ENCODE peak calls at places on chromosomes 16 and 17, in four cellular contexts. One of them, this sample, is unnamed.

GRCh38 chr17:81254955-81255717 is 16.0 kb downstream of the NDUFAF8 start:
- DNase-seq in cardiac muscle cell: peak; percentile 83
- DNase-seq in neuronal stem cell: no peak
- DNase-seq in substantia nigra: no peak
- DNase-seq in this sample: peak; percentile 25

GRCh38 chr16:87006789-87007745 is 310.1 kb downstream of the C16orf95 start:
- DNase-seq in substantia nigra: no peak
- DNase-seq in neuronal stem cell: no peak
- DNase-seq in cardiac muscle cell: no peak
- DNase-seq in this sample: no peak

GRCh38 chr17:75405365-75406221 is at the start of gene GRB2:
- DNase-seq in substantia nigra: peak; percentile 94
- DNase-seq in cardiac muscle cell: peak; percentile 97
- DNase-seq in neuronal stem cell: peak; percentile 96
- DNase-seq in this sample: peak; percentile 98

GRCh38 chr17:77779711-77780539 is 178.6 kb upstream of the TNRC6C start:
- DNase-seq in neuronal stem cell: no peak
- DNase-seq in substantia nigra: no peak
- DNase-seq in cardiac muscle cell: peak; percentile 38
- DNase-seq in this sample: no peak

GRCh38 chr16:10388987-10389386 is 3.1 kb downstream of the ATF7IP2 start:
- DNase-seq in substantia nigra: no peak
- DNase-seq in neuronal stem cell: no peak
- DNase-seq in cardiac muscle cell: no peak
- DNase-seq in this sample: no peak

GRCh38 chr17:33520404-33521032 is 227.4 kb upstream of the ASIC2 start:
- DNase-seq in neuronal stem cell: peak; percentile 71
- DNase-seq in cardiac muscle cell: peak; percentile 30
- DNase-seq in substantia nigra: no peak
- DNase-seq in this sample: no peak

GRCh38 chr17:19979917-19980770 is 2.5 kb upstream of the AKAP10 start:
- DNase-seq in cardiac muscle cell: peak; percentile 43
- DNase-seq in substantia nigra: peak; percentile 23
- DNase-seq in neuronal stem cell: no peak
- DNase-seq in this sample: no peak

GRCh38 chr17:80414508-80414802 is 512 bp upstream of the ENDOV start:
- DNase-seq in cardiac muscle cell: no peak
- DNase-seq in substantia nigra: no peak
- DNase-seq in neuronal stem cell: no peak
- DNase-seq in this sample: no peak

GRCh38 chr17:14149751-14150150 is 80.4 kb downstream of the COX10 start:
- DNase-seq in cardiac muscle cell: no peak
- DNase-seq in substantia nigra: no peak
- DNase-seq in neuronal stem cell: no peak
- DNase-seq in this sample: no peak

GRCh38 chr16:69513180-69513966 is 52.4 kb upstream of the NFAT5 start:
- DNase-seq in cardiac muscle cell: no peak
- DNase-seq in substantia nigra: no peak
- DNase-seq in neuronal stem cell: no peak
- DNase-seq in this sample: no peak

GRCh38 chr17:65660947-65661346 is 99.5 kb upstream of the AXIN2 start:
- DNase-seq in substantia nigra: no peak
- DNase-seq in cardiac muscle cell: peak; percentile 62
- DNase-seq in neuronal stem cell: no peak
- DNase-seq in this sample: no peak

GRCh38 chr17:29711588-29712385 is 89.1 kb upstream of the CORO6 start:
- DNase-seq in cardiac muscle cell: no peak
- DNase-seq in substantia nigra: no peak
- DNase-seq in neuronal stem cell: no peak
- DNase-seq in this sample: no peak

GRCh38 chr17:3828151-3828851 is 17.7 kb downstream of the NCBP3 start:
- DNase-seq in substantia nigra: no peak
- DNase-seq in neuronal stem cell: no peak
- DNase-seq in cardiac muscle cell: no peak
- DNase-seq in this sample: no peak

GRCh38 chr16:1296688-1297412 is 12.6 kb upstream of the UBE2I start:
- DNase-seq in substantia nigra: no peak
- DNase-seq in neuronal stem cell: no peak
- DNase-seq in cardiac muscle cell: no peak
- DNase-seq in this sample: no peak

GRCh38 chr16:47026492-47026891 is 53.0 kb upstream of the DNAJA2 start:
- DNase-seq in substantia nigra: no peak
- DNase-seq in neuronal stem cell: no peak
- DNase-seq in cardiac muscle cell: no peak
- DNase-seq in this sample: no peak

GRCh38 chr16:54846761-54847160 is 83.9 kb upstream of the IRX5 start:
- DNase-seq in neuronal stem cell: no peak
- DNase-seq in cardiac muscle cell: no peak
- DNase-seq in substantia nigra: no peak
- DNase-seq in this sample: no peak

GRCh38 chr16:81779540-81780320 is 639 bp downstream of the PLCG2 start:
- DNase-seq in neuronal stem cell: no peak
- DNase-seq in substantia nigra: no peak
- DNase-seq in cardiac muscle cell: no peak
- DNase-seq in this sample: no peak

GRCh38 chr16:88349153-88349902 is 33.4 kb upstream of the ZNF469 start:
- DNase-seq in substantia nigra: no peak
- DNase-seq in neuronal stem cell: no peak
- DNase-seq in cardiac muscle cell: no peak
- DNase-seq in this sample: no peak

GRCh38 chr17:19354123-19354522 is 8.4 kb downstream of the B9D1 start:
- DNase-seq in cardiac muscle cell: peak; percentile 83
- DNase-seq in substantia nigra: no peak
- DNase-seq in neuronal stem cell: no peak
- DNase-seq in this sample: no peak

GRCh38 chr17:42253173-42253545 is 23.0 kb downstream of the STAT5B start:
- DNase-seq in neuronal stem cell: no peak
- DNase-seq in substantia nigra: no peak
- DNase-seq in cardiac muscle cell: no peak
- DNase-seq in this sample: no peak

GRCh38 chr16:55809386-55809785 is 23.5 kb downstream of the CES1 start:
- DNase-seq in cardiac muscle cell: no peak
- DNase-seq in neuronal stem cell: no peak
- DNase-seq in substantia nigra: no peak
- DNase-seq in this sample: no peak

GRCh38 chr17:47220531-47220999 is 11.4 kb downstream of the MYL4 start:
- DNase-seq in neuronal stem cell: no peak
- DNase-seq in cardiac muscle cell: no peak
- DNase-seq in substantia nigra: no peak
- DNase-seq in this sample: no peak

GRCh38 chr16:10332301-10332700 is 53.6 kb upstream of the ATF7IP2 start:
- DNase-seq in substantia nigra: no peak
- DNase-seq in cardiac muscle cell: no peak
- DNase-seq in neuronal stem cell: no peak
- DNase-seq in this sample: no peak

GRCh38 chr16:71923941-71924690 is 28.8 kb downstream of the IST1 start:
- DNase-seq in neuronal stem cell: no peak
- DNase-seq in cardiac muscle cell: peak; percentile 73
- DNase-seq in substantia nigra: no peak
- DNase-seq in this sample: no peak

GRCh38 chr17:19339341-19339815 is 23.1 kb downstream of the B9D1 start:
- DNase-seq in cardiac muscle cell: no peak
- DNase-seq in substantia nigra: no peak
- DNase-seq in neuronal stem cell: no peak
- DNase-seq in this sample: no peak

GRCh38 chr17:41835214-41835799 is 725 bp downstream of the NT5C3B start:
- DNase-seq in neuronal stem cell: no peak
- DNase-seq in substantia nigra: no peak
- DNase-seq in cardiac muscle cell: no peak
- DNase-seq in this sample: no peak

GRCh38 chr17:75447951-75448856 is 8.2 kb upstream of the TMEM94 start:
- DNase-seq in substantia nigra: no peak
- DNase-seq in cardiac muscle cell: no peak
- DNase-seq in neuronal stem cell: no peak
- DNase-seq in this sample: no peak

GRCh38 chr17:81003711-81004335 is 12.2 kb downstream of the CHMP6 start:
- DNase-seq in neuronal stem cell: no peak
- DNase-seq in substantia nigra: no peak
- DNase-seq in cardiac muscle cell: no peak
- DNase-seq in this sample: no peak

GRCh38 chr16:49821156-49821555 is 34.8 kb downstream of the ZNF423 start:
- DNase-seq in cardiac muscle cell: no peak
- DNase-seq in substantia nigra: no peak
- DNase-seq in neuronal stem cell: no peak
- DNase-seq in this sample: no peak

GRCh38 chr17:75512946-75513666 is 2.2 kb downstream of the CASKIN2 start:
- DNase-seq in substantia nigra: no peak
- DNase-seq in cardiac muscle cell: no peak
- DNase-seq in neuronal stem cell: no peak
- DNase-seq in this sample: no peak

GRCh38 chr17:7479139-7479388 is 367 bp downstream of the ZBTB4 start:
- DNase-seq in substantia nigra: no peak
- DNase-seq in neuronal stem cell: no peak
- DNase-seq in cardiac muscle cell: no peak
- DNase-seq in this sample: no peak

GRCh38 chr17:7479389-7480192 is at the start of gene ZBTB4:
- DNase-seq in cardiac muscle cell: peak; percentile 49
- DNase-seq in substantia nigra: no peak
- DNase-seq in neuronal stem cell: peak; percentile 44
- DNase-seq in this sample: peak; percentile 40

GRCh38 chr17:7476951-7477350 is 2.5 kb downstream of the ZBTB4 start:
- DNase-seq in cardiac muscle cell: no peak
- DNase-seq in neuronal stem cell: no peak
- DNase-seq in substantia nigra: no peak
- DNase-seq in this sample: no peak

GRCh38 chr17:7477392-7478275 is 1.8 kb downstream of the ZBTB4 start:
- DNase-seq in cardiac muscle cell: peak; percentile 70
- DNase-seq in neuronal stem cell: no peak
- DNase-seq in substantia nigra: no peak
- DNase-seq in this sample: no peak

GRCh38 chr17:7478276-7479138 is 924 bp downstream of the ZBTB4 start:
- DNase-seq in cardiac muscle cell: peak; percentile 43
- DNase-seq in neuronal stem cell: peak; percentile 37
- DNase-seq in substantia nigra: no peak
- DNase-seq in this sample: peak; percentile 56
- H3K27ac ChIP-seq in cardiac muscle cell: peak overlapping the region; percentile 95
- H3K27ac ChIP-seq in neuronal stem cell: peak overlapping the region; percentile 65
- H3K27ac ChIP-seq in substantia nigra: peak overlapping the region; percentile 98
- H3K27ac ChIP-seq in this sample: peak overlapping the region; percentile 98

DNA sequence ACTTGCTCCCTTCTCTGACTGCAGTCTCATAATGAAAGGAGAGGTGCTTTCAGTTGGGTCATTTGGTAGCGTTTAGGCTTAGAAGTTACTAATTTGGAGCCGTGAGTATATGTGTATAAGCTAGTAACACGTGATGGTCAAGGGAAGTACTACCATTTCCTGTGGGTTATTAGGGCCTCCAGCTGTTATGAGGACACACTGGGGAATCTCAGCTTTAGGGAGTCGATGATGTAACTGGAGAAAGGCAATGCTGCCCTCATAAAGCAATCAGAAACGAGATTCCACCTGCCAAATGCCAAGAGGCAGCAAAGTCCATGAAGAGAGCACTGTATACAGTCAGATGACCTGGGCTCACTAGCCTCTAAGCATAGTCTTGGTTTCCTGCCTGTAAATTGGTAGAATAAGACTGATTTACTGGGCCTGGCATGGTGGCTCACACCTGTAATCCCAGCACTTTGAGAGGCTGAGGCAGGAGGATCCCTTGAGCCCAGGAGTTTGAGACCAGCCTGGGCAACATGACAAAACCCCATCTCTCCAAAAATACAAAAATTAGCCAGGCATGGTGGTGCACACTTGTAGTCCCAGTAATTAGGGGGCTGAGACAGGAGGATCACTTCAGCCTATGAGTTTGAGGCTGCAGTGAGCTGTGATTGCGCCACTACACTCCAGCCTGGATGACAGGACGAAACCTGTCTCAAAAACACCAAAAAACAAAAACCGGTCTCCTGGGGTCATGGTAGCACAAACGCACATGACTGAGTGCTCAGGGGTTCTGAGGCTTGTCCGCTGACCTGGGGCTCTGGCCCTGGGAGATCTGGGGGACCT is 53.0 kb downstream of the SF3B3 start:
- DNase-seq in cardiac muscle cell: peak; percentile 85
- DNase-seq in substantia nigra: no peak
- DNase-seq in neuronal stem cell: no peak
- DNase-seq in this sample: no peak
- H3K27ac ChIP-seq in cardiac muscle cell: peak overlapping the region; percentile 73
- H3K27ac ChIP-seq in substantia nigra: no peak overlapping the region
- H3K27ac ChIP-seq in neuronal stem cell: peak overlapping the region; percentile 56
- H3K27ac ChIP-seq in this sample: no peak overlapping the region

GRCh38 chr17:8921147-8921546 is 44.4 kb downstream of the PIK3R5 start:
- DNase-seq in substantia nigra: no peak
- DNase-seq in neuronal stem cell: no peak
- DNase-seq in cardiac muscle cell: no peak
- DNase-seq in this sample: no peak

GRCh38 chr17:8922451-8922850 is 43.1 kb downstream of the PIK3R5 start:
- DNase-seq in neuronal stem cell: no peak
- DNase-seq in substantia nigra: no peak
- DNase-seq in cardiac muscle cell: peak; percentile 95
- DNase-seq in this sample: no peak

GRCh38 chr17:8924595-8924994 is 40.9 kb downstream of the PIK3R5 start:
- DNase-seq in substantia nigra: no peak
- DNase-seq in neuronal stem cell: no peak
- DNase-seq in cardiac muscle cell: no peak
- DNase-seq in this sample: no peak

GRCh38 chr17:8923762-8924161 is 41.7 kb downstream of the PIK3R5 start:
- DNase-seq in substantia nigra: no peak
- DNase-seq in cardiac muscle cell: no peak
- DNase-seq in neuronal stem cell: no peak
- DNase-seq in this sample: no peak

DNA sequence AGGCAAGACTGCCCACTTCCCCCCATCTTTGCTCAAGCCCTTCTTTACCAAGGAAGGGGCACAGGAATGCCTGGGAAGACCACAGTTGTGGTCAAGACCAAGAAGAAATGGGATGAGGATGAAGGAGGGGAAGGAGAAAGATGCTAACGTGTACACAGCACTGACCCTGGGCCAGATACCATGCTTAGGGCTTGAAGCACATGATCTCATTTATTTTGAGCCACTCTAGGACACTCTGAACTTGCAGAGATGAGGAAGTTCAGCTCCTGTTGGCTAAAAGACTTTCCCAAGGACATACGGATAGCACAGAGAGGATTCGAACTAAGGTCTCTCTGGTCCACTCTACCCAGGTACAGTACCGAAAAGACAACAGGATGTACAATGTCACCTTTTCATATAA is 42.6 kb downstream of the PIK3R5 start:
- DNase-seq in neuronal stem cell: no peak
- DNase-seq in substantia nigra: no peak
- DNase-seq in cardiac muscle cell: no peak
- DNase-seq in this sample: no peak
- H3K27ac ChIP-seq in neuronal stem cell: no peak overlapping the region
- H3K27ac ChIP-seq in substantia nigra: peak overlapping the region; percentile 69
- H3K27ac ChIP-seq in cardiac muscle cell: no peak overlapping the region
- H3K27ac ChIP-seq in this sample: peak overlapping the region; percentile 13

GRCh38 chr16:83715217-83715920 is 92.4 kb upstream of the HSBP1 start:
- DNase-seq in cardiac muscle cell: no peak
- DNase-seq in substantia nigra: no peak
- DNase-seq in neuronal stem cell: no peak
- DNase-seq in this sample: no peak

GRCh38 chr16:83717308-83717707 is 90.5 kb upstream of the HSBP1 start:
- DNase-seq in substantia nigra: no peak
- DNase-seq in neuronal stem cell: no peak
- DNase-seq in cardiac muscle cell: no peak
- DNase-seq in this sample: no peak

GRCh38 chr16:83717814-83718213 is 90.0 kb upstream of the HSBP1 start:
- DNase-seq in cardiac muscle cell: peak; percentile 36
- DNase-seq in neuronal stem cell: no peak
- DNase-seq in substantia nigra: no peak
- DNase-seq in this sample: no peak

GRCh38 chr16:83713597-83713996 is 94.2 kb upstream of the HSBP1 start:
- DNase-seq in substantia nigra: no peak
- DNase-seq in cardiac muscle cell: no peak
- DNase-seq in neuronal stem cell: no peak
- DNase-seq in this sample: no peak

GRCh38 chr16:83714286-83714685 is 93.5 kb upstream of the HSBP1 start:
- DNase-seq in cardiac muscle cell: no peak
- DNase-seq in neuronal stem cell: no peak
- DNase-seq in substantia nigra: no peak
- DNase-seq in this sample: no peak
- H3K27ac ChIP-seq in cardiac muscle cell: no peak overlapping the region
- H3K27ac ChIP-seq in neuronal stem cell: no peak overlapping the region
- H3K27ac ChIP-seq in substantia nigra: no peak overlapping the region
- H3K27ac ChIP-seq in this sample: no peak overlapping the region